ENCODE peak calls at places on chromosomes 2 and 18, in ten cellular contexts. Z is thoracic aorta, J is neuronal stem cell, W is Karpas-422, D is IMR-90, H is cardiac muscle cell, B is PC-3, Y is HCT116, N is uterus, E is small intestine. X is an unnamed sample.

GRCh38 chr2:180240774-180241173 is 233.7 kb upstream of the CWC22 start:
- DNase-seq in Y (peak), Z (no peak), D (peak), N (no peak), B (peak), E (no peak), J (no peak), W (peak), H (peak), X (no peak)

GRCh38 chr2:230660294-230661060 is 52.2 kb upstream of the CAB39 start:
- DNase-seq in J (no peak), D (no peak), Y (no peak), B (no peak), N (no peak), Z (no peak), E (no peak), H (no peak), W (no peak), X (no peak)

GRCh38 chr2:109324859-109325258 is 195.9 kb downstream of the SH3RF3 start:
- DNase-seq in D (peak), J (no peak), Z (peak), E (no peak), W (no peak), N (peak), B (peak), H (peak), Y (no peak), X (no peak)

GRCh38 chr2:150610670-150611279 is 123.3 kb upstream of the RND3 start:
- DNase-seq in B (peak), J (peak), E (peak), Z (no peak), N (no peak), W (peak), H (peak), Y (peak), D (peak), X (no peak)

GRCh38 chr18:58861353-58861752 is 3.3 kb upstream of the ZNF532 start:
- DNase-seq in Z (no peak), H (no peak), N (no peak), J (no peak), Y (no peak), E (no peak), B (no peak), W (no peak), D (no peak), X (no peak)

GRCh38 chr2:16214861-16215260 is 274.5 kb downstream of the MYCN start:
- DNase-seq in H (no peak), N (no peak), W (no peak), D (no peak), E (no peak), J (no peak), B (no peak), Y (no peak), Z (no peak), X (no peak)

GRCh38 chr18:13377496-13377895 is 158.9 kb downstream of the LDLRAD4 start:
- DNase-seq in Y (no peak), B (no peak), J (no peak), H (no peak), N (no peak), W (no peak), Z (no peak), D (peak), E (no peak), X (no peak)

GRCh38 chr18:69948919-69949537 is 1.4 kb upstream of the CD226 start:
- DNase-seq in H (peak), W (peak), E (peak), B (no peak), J (no peak), Z (peak), Y (no peak), N (no peak), D (peak), X (no peak)

GRCh38 chr2:140998577-140998976 is 1132.2 kb downstream of the LRP1B start:
- DNase-seq in J (no peak), H (no peak), N (no peak), E (no peak), D (peak), W (no peak), Z (no peak), B (no peak), Y (no peak), X (no peak)

GRCh38 chr18:56431551-56431950 is 206.8 kb downstream of the TXNL1 start:
- DNase-seq in Y (no peak), H (no peak), N (no peak), J (no peak), B (peak), E (no peak), Z (no peak), W (no peak), D (peak), X (no peak)

GRCh38 chr18:25423760-25424159 is 71.8 kb upstream of the ZNF521 start:
- DNase-seq in J (no peak), N (no peak), B (no peak), E (no peak), H (no peak), W (no peak), Z (no peak), D (no peak), Y (no peak), X (no peak)

GRCh38 chr18:25422230-25422629 is 70.3 kb upstream of the ZNF521 start:
- DNase-seq in H (no peak), D (peak), Z (no peak), N (no peak), W (no peak), J (no peak), B (no peak), E (no peak), Y (no peak), X (no peak)

GRCh38 chr18:25425030-25425429 is 73.1 kb upstream of the ZNF521 start:
- DNase-seq in D (peak), B (no peak), J (no peak), H (no peak), E (no peak), Z (no peak), N (no peak), Y (no peak), W (no peak), X (no peak)

GRCh38 chr18:25423267-25423666 is 71.3 kb upstream of the ZNF521 start:
- DNase-seq in D (no peak), Z (no peak), N (no peak), J (no peak), W (no peak), E (no peak), H (no peak), Y (no peak), B (no peak), X (no peak)

GRCh38 chr18:25420091-25420490 is 68.1 kb upstream of the ZNF521 start:
- DNase-seq in N (no peak), J (no peak), Y (no peak), B (no peak), H (no peak), D (no peak), W (no peak), Z (no peak), E (no peak), X (no peak)
- H3K27ac ChIP-seq in N (no peak), J (no peak), Y (no peak), B (no peak), H (no peak), D (no peak), W (no peak), Z (no peak), E (no peak), X (no peak)

GRCh38 chr2:175080479-175080878 is 75.3 kb upstream of the CHN1 start:
- DNase-seq in N (no peak), D (no peak), B (peak), E (no peak), H (no peak), W (no peak), Z (no peak), J (no peak), Y (no peak), X (no peak)
- H3K4me3 ChIP-seq in N (no peak), D (no peak), B (no peak), E (no peak), H (no peak), W (no peak), Z (no peak), J (no peak), Y (no peak), X (no peak)

DNA sequence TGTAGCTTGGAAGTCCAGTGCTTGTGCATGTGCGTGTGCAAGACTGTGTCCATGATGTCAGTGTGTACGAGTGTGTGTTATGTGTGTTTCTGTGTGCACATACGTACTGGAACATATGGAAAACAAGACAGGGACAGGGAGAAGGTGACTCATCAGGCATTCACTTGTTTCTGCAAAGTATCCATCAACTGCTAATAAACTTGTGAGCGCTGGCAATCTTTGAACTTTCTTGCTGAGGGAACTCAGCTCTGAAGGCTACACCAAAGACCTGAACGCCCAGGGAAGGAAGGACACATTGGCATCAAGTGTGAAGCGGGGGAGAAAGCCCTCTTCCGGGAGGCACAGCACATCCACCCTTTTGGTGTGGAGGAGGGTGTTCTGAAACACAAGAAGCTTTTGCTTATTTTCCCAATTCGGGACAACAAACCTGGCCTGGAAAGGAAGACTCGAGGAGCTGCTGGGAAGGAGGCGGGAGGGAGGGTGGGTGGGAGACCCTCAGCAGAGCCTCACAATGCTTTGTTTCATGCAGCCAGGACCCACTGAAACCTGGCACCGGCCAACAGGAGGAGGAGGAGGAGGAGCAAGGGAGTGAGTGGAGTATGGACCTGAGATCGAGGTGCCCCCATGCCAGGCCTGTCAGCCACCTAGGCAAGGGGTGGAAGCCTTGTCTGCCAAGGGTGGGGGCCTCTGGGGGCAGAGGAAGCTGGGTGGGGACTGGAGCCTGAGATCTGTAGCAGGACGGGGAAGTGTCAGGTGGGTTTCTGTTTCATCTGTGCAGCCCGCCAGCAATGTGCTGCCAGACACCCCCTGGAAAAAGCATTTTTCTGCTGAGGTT is 26.8 kb downstream of the SMAD7 start:
- DNase-seq in N (no peak), D (peak), E (peak), Z (no peak), W (no peak), J (no peak), Y (no peak), H (no peak), B (peak), X (no peak)
- H3K27ac ChIP-seq in N (peak), D (peak), E (peak), Z (peak), W (no peak), J (no peak), Y (peak), H (peak), B (no peak), X (peak)

GRCh38 chr18:80147037-80147417 is 38.0 kb downstream of the ADNP2 start:
- DNase-seq in E (peak), D (no peak), Z (no peak), J (no peak), W (no peak), N (no peak), B (no peak), Y (no peak), H (peak), X (no peak)
- H3K4me3 ChIP-seq in E (no peak), D (peak), Z (peak), J (peak), W (no peak), N (peak), B (peak), Y (no peak), H (peak), X (peak)

DNA sequence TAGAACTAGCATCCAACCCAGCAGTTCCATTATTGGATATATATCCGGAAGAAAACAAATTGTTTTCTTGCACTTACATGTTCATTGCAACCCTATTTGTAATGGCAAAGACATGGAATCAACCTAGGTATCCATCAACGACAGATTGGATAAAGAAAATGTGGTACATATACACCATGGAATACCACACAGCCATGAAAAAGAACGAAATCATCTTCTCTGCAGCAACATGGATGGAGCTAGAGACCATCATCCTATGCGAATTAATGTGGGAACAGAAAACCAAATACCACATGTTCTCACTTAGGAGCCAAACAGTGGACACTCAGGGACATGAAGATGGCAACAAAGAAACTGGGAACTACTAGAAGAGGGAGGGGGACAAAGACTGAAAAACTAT is 352.7 kb downstream of the CDH2 start:
- DNase-seq in N (no peak), B (no peak), Z (no peak), E (no peak), J (no peak), Y (no peak), H (no peak), W (no peak), D (no peak), X (no peak)
- H3K27ac ChIP-seq in N (no peak), B (no peak), Z (no peak), E (no peak), J (peak), Y (no peak), H (no peak), W (no peak), D (no peak), X (no peak)

GRCh38 chr2:169358016-169358415 is 4.3 kb downstream of the LRP2 start:
- DNase-seq in Z (no peak), E (no peak), D (no peak), B (no peak), Y (no peak), H (no peak), N (no peak), W (no peak), J (no peak), X (no peak)
- H3K4me3 ChIP-seq in Z (no peak), E (no peak), D (no peak), B (no peak), Y (no peak), H (no peak), N (no peak), W (no peak), J (no peak), X (no peak)

GRCh38 chr2:241678307-241678706 is 8.3 kb downstream of the DTYMK start:
- DNase-seq in B (no peak), D (no peak), N (no peak), W (no peak), J (no peak), E (no peak), H (no peak), Y (no peak), Z (no peak), X (no peak)

GRCh38 chr2:241678784-241679540 is 7.7 kb downstream of the DTYMK start:
- DNase-seq in W (no peak), Y (no peak), B (no peak), Z (no peak), N (no peak), E (no peak), J (no peak), H (no peak), D (no peak), X (no peak)

GRCh38 chr2:241680827-241681599 is 5.6 kb downstream of the DTYMK start:
- DNase-seq in H (peak), D (peak), E (no peak), B (peak), Z (no peak), W (no peak), Y (no peak), N (peak), J (no peak), X (no peak)

GRCh38 chr2:241677392-241677791 is 9.2 kb downstream of the DTYMK start:
- DNase-seq in E (no peak), Y (no peak), B (no peak), J (no peak), N (no peak), W (no peak), H (no peak), Z (no peak), D (no peak), X (no peak)

GRCh38 chr2:241680044-241680443 is 6.6 kb downstream of the DTYMK start:
- DNase-seq in E (no peak), B (no peak), Z (no peak), W (no peak), Y (no peak), J (no peak), D (no peak), N (no peak), H (no peak), X (no peak)
- H3K27ac ChIP-seq in E (no peak), B (no peak), Z (no peak), W (no peak), Y (no peak), J (no peak), D (peak), N (peak), H (no peak), X (no peak)

GRCh38 chr18:26488417-26489009 is 59.8 kb downstream of the KCTD1 start:
- DNase-seq in E (no peak), Z (no peak), B (no peak), W (no peak), N (no peak), D (no peak), H (no peak), Y (no peak), J (no peak), X (no peak)
- H3K4me3 ChIP-seq in E (no peak), Z (no peak), B (no peak), W (no peak), N (no peak), D (no peak), H (no peak), Y (no peak), J (no peak), X (no peak)

DNA sequence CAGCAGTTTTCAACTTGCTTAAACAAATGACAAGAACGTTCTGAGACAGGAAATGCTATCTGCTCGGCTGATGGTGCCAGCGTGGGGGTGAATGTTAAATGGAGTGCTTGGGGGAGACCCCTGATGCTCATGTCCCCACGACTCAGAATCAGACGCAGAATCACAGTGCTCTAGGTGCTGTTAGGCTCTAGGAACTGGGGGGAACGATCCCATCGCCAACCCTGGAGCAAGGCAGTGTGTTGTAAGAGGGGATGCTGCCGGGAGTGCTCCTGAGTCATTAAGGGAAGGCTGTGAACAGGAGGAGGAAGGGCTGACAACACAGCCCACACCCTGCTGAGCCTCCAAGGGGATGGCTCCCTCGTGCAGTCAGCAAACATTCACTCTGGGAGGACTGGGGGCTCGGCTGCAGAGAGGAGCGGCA is 34.0 kb upstream of the KCNF1 start:
- DNase-seq in B (no peak), Z (no peak), W (no peak), D (peak), H (peak), J (no peak), N (no peak), E (no peak), Y (no peak), X (no peak)
- H3K27ac ChIP-seq in B (no peak), Z (no peak), W (no peak), D (no peak), H (no peak), J (no peak), N (no peak), E (peak), Y (no peak), X (peak)